ENCODE peak calls at places on chromosomes 7 and 10, in six cellular contexts. One of them, this sample, is unnamed.

GRCh38 chr7:50470250-50471163 is 20.4 kb upstream of the FIGNL1 start:
- DNase-seq in HS-27A: no peak
- DNase-seq in NCI-H1092: peak; percentile 36
- DNase-seq in CD4-positive, alpha-beta T cell: no peak
- DNase-seq in posterior vena cava: no peak
- DNase-seq in stimulated activated CD4-positive, alpha-beta T cell treated with anti-CD3 and anti-CD28 coated beads, Interleukin-15, amount 100 ng/mL, for 24 hours: no peak
- DNase-seq in this sample: no peak

GRCh38 chr10:24711465-24711864 is 12.2 kb downstream of the ARHGAP21 start:
- DNase-seq in HS-27A: no peak
- DNase-seq in NCI-H1092: no peak
- DNase-seq in CD4-positive, alpha-beta T cell: no peak
- DNase-seq in posterior vena cava: no peak
- DNase-seq in stimulated activated CD4-positive, alpha-beta T cell treated with anti-CD3 and anti-CD28 coated beads, Interleukin-15, amount 100 ng/mL, for 24 hours: no peak
- DNase-seq in this sample: no peak

GRCh38 chr7:45414226-45414625 is 159.9 kb upstream of the ADCY1 start:
- DNase-seq in HS-27A: no peak
- DNase-seq in NCI-H1092: no peak
- DNase-seq in CD4-positive, alpha-beta T cell: no peak
- DNase-seq in posterior vena cava: no peak
- DNase-seq in stimulated activated CD4-positive, alpha-beta T cell treated with anti-CD3 and anti-CD28 coated beads, Interleukin-15, amount 100 ng/mL, for 24 hours: no peak
- DNase-seq in this sample: no peak

GRCh38 chr10:58930497-58930896 is 245.9 kb upstream of the PHYHIPL start:
- DNase-seq in HS-27A: no peak
- DNase-seq in NCI-H1092: no peak
- DNase-seq in CD4-positive, alpha-beta T cell: no peak
- DNase-seq in posterior vena cava: no peak
- DNase-seq in stimulated activated CD4-positive, alpha-beta T cell treated with anti-CD3 and anti-CD28 coated beads, Interleukin-15, amount 100 ng/mL, for 24 hours: no peak
- DNase-seq in this sample: no peak

GRCh38 chr7:105587899-105588690 is 6.8 kb upstream of the EFCAB10 start:
- DNase-seq in HS-27A: no peak
- DNase-seq in NCI-H1092: no peak
- DNase-seq in CD4-positive, alpha-beta T cell: no peak
- DNase-seq in posterior vena cava: no peak
- DNase-seq in stimulated activated CD4-positive, alpha-beta T cell treated with anti-CD3 and anti-CD28 coated beads, Interleukin-15, amount 100 ng/mL, for 24 hours: no peak
- DNase-seq in this sample: peak; percentile 13

GRCh38 chr7:23076774-23077173 is 28.8 kb upstream of the KLHL7 start:
- DNase-seq in HS-27A: no peak
- DNase-seq in NCI-H1092: no peak
- DNase-seq in CD4-positive, alpha-beta T cell: no peak
- DNase-seq in posterior vena cava: no peak
- DNase-seq in stimulated activated CD4-positive, alpha-beta T cell treated with anti-CD3 and anti-CD28 coated beads, Interleukin-15, amount 100 ng/mL, for 24 hours: no peak
- DNase-seq in this sample: no peak

GRCh38 chr10:129626309-129626708 is 159.3 kb downstream of the MGMT start:
- DNase-seq in HS-27A: no peak
- DNase-seq in NCI-H1092: no peak
- DNase-seq in CD4-positive, alpha-beta T cell: no peak
- DNase-seq in posterior vena cava: no peak
- DNase-seq in stimulated activated CD4-positive, alpha-beta T cell treated with anti-CD3 and anti-CD28 coated beads, Interleukin-15, amount 100 ng/mL, for 24 hours: no peak
- DNase-seq in this sample: no peak

GRCh38 chr10:125146791-125147604 is 13.4 kb downstream of the CTBP2 start:
- DNase-seq in HS-27A: no peak
- DNase-seq in NCI-H1092: no peak
- DNase-seq in CD4-positive, alpha-beta T cell: no peak
- DNase-seq in posterior vena cava: no peak
- DNase-seq in stimulated activated CD4-positive, alpha-beta T cell treated with anti-CD3 and anti-CD28 coated beads, Interleukin-15, amount 100 ng/mL, for 24 hours: no peak
- DNase-seq in this sample: peak; percentile 18

GRCh38 chr10:78740976-78741375 is 327.8 kb upstream of the ZMIZ1 start:
- DNase-seq in HS-27A: no peak
- DNase-seq in NCI-H1092: no peak
- DNase-seq in CD4-positive, alpha-beta T cell: no peak
- DNase-seq in posterior vena cava: no peak
- DNase-seq in stimulated activated CD4-positive, alpha-beta T cell treated with anti-CD3 and anti-CD28 coated beads, Interleukin-15, amount 100 ng/mL, for 24 hours: no peak
- DNase-seq in this sample: no peak

GRCh38 chr7:99232082-99232770 is 24.3 kb upstream of the KPNA7 start:
- DNase-seq in HS-27A: no peak
- DNase-seq in NCI-H1092: no peak
- DNase-seq in CD4-positive, alpha-beta T cell: no peak
- DNase-seq in posterior vena cava: no peak
- DNase-seq in stimulated activated CD4-positive, alpha-beta T cell treated with anti-CD3 and anti-CD28 coated beads, Interleukin-15, amount 100 ng/mL, for 24 hours: no peak
- DNase-seq in this sample: no peak

GRCh38 chr10:16063350-16063749 is 203.0 kb upstream of the MINDY3 start:
- DNase-seq in HS-27A: no peak
- DNase-seq in NCI-H1092: no peak
- DNase-seq in CD4-positive, alpha-beta T cell: no peak
- DNase-seq in posterior vena cava: no peak
- DNase-seq in stimulated activated CD4-positive, alpha-beta T cell treated with anti-CD3 and anti-CD28 coated beads, Interleukin-15, amount 100 ng/mL, for 24 hours: no peak
- DNase-seq in this sample: no peak

GRCh38 chr10:119479532-119479931 is 63.0 kb downstream of the RGS10 start:
- DNase-seq in HS-27A: no peak
- DNase-seq in NCI-H1092: no peak
- DNase-seq in CD4-positive, alpha-beta T cell: no peak
- DNase-seq in posterior vena cava: no peak
- DNase-seq in stimulated activated CD4-positive, alpha-beta T cell treated with anti-CD3 and anti-CD28 coated beads, Interleukin-15, amount 100 ng/mL, for 24 hours: no peak
- DNase-seq in this sample: no peak

GRCh38 chr7:38070718-38071117 is 107.3 kb upstream of the STARD3NL start:
- DNase-seq in HS-27A: no peak
- DNase-seq in NCI-H1092: no peak
- DNase-seq in CD4-positive, alpha-beta T cell: no peak
- DNase-seq in posterior vena cava: no peak
- DNase-seq in stimulated activated CD4-positive, alpha-beta T cell treated with anti-CD3 and anti-CD28 coated beads, Interleukin-15, amount 100 ng/mL, for 24 hours: peak; percentile 6
- DNase-seq in this sample: no peak

GRCh38 chr10:100403734-100404133 is 56.7 kb downstream of the SCD start:
- DNase-seq in HS-27A: no peak
- DNase-seq in NCI-H1092: no peak
- DNase-seq in CD4-positive, alpha-beta T cell: no peak
- DNase-seq in posterior vena cava: no peak
- DNase-seq in stimulated activated CD4-positive, alpha-beta T cell treated with anti-CD3 and anti-CD28 coated beads, Interleukin-15, amount 100 ng/mL, for 24 hours: no peak
- DNase-seq in this sample: no peak

GRCh38 chr7:109890622-109891021 is 1200.3 kb upstream of the LRRN3 start:
- DNase-seq in HS-27A: no peak
- DNase-seq in NCI-H1092: no peak
- DNase-seq in CD4-positive, alpha-beta T cell: no peak
- DNase-seq in posterior vena cava: no peak
- DNase-seq in stimulated activated CD4-positive, alpha-beta T cell treated with anti-CD3 and anti-CD28 coated beads, Interleukin-15, amount 100 ng/mL, for 24 hours: no peak
- DNase-seq in this sample: no peak

This sample was measured in COR-L47.